ENCODE peak calls at places on chromosomes 6 and 20, in six cellular contexts. V, N, D, H, W and Y are unnamed samples.

GRCh38 chr6:157428418-157429202 is 47.6 kb downstream of the ZDHHC14 start:
- DNase-seq in V (no peak), N (no peak), D (no peak), H (peak; percentile 32), W (no peak), Y (peak; percentile 43)

GRCh38 chr6:33440649-33441309 is 13.6 kb upstream of the ZBTB9 start:
- DNase-seq in V (no peak), N (no peak), D (no peak), H (no peak), W (no peak), Y (no peak)

GRCh38 chr6:16403831-16404230 is 165.4 kb downstream of the GMPR start:
- DNase-seq in V (no peak), N (no peak), D (no peak), H (no peak), W (no peak), Y (no peak)

GRCh38 chr6:106084106-106084963 is 1.8 kb upstream of the PRDM1 start:
- DNase-seq in V (no peak), N (peak; percentile 52), D (peak; percentile 89), H (no peak), W (peak; percentile 25), Y (peak; percentile 56)

GRCh38 chr6:124928831-124929230 is 33.4 kb upstream of the RNF217 start:
- DNase-seq in V (no peak), N (no peak), D (no peak), H (no peak), W (no peak), Y (no peak)

GRCh38 chr6:26363882-26364825 is 844 bp upstream of the BTN3A2 start:
- DNase-seq in V (no peak), N (no peak), D (no peak), H (no peak), W (no peak), Y (peak; percentile 27)

GRCh38 chr20:63129991-63130653 is 85.8 kb downstream of the YTHDF1 start:
- DNase-seq in V (no peak), N (no peak), D (no peak), H (no peak), W (no peak), Y (no peak)

GRCh38 chr6:149961728-149962425 is 1.9 kb upstream of the ULBP1 start:
- DNase-seq in V (no peak), N (no peak), D (no peak), H (no peak), W (no peak), Y (peak; percentile 61)

GRCh38 chr6:305371-306206 is 13.3 kb downstream of the DUSP22 start:
- DNase-seq in V (no peak), N (no peak), D (no peak), H (no peak), W (no peak), Y (peak; percentile 59)

GRCh38 chr6:82183642-82184282 is 63.8 kb downstream of the IBTK start:
- DNase-seq in V (no peak), N (no peak), D (no peak), H (no peak), W (no peak), Y (no peak)

GRCh38 chr6:100886078-100886477 is 4.9 kb upstream of the ASCC3 start:
- DNase-seq in V (no peak), N (no peak), D (no peak), H (no peak), W (no peak), Y (peak; percentile 66)

GRCh38 chr6:132131777-132132176 is 180.6 kb upstream of the CCN2 start:
- DNase-seq in V (peak; percentile 70), N (no peak), D (peak; percentile 97), H (no peak), W (no peak), Y (peak; percentile 86)

GRCh38 chr6:3861424-3861823 is 12.3 kb downstream of the FAM50B start:
- DNase-seq in V (no peak), N (no peak), D (no peak), H (no peak), W (no peak), Y (no peak)

GRCh38 chr6:12254228-12254627 is 35.9 kb upstream of the EDN1 start:
- DNase-seq in V (no peak), N (no peak), D (no peak), H (no peak), W (no peak), Y (no peak)

GRCh38 chr20:58446264-58446937 is 57.4 kb downstream of the VAPB start:
- DNase-seq in V (no peak), N (no peak), D (no peak), H (no peak), W (no peak), Y (no peak)

GRCh38 chr6:1766663-1767062 is 156.9 kb downstream of the FOXC1 start:
- DNase-seq in V (no peak), N (no peak), D (no peak), H (no peak), W (no peak), Y (no peak)

GRCh38 chr6:161838306-161839035 is 564.6 kb upstream of the AGPAT4 start:
- DNase-seq in V (no peak), N (no peak), D (no peak), H (no peak), W (no peak), Y (no peak)

GRCh38 chr20:52171025-52171424 is 20.6 kb downstream of the ZFP64 start:
- DNase-seq in V (no peak), N (no peak), D (no peak), H (no peak), W (no peak), Y (no peak)

GRCh38 chr6:19587238-19587942 is 249.8 kb upstream of the ID4 start:
- DNase-seq in V (no peak), N (no peak), D (no peak), H (no peak), W (no peak), Y (no peak)

GRCh38 chr6:15504581-15505350 is 158.1 kb downstream of the DTNBP1 start:
- DNase-seq in V (peak; percentile 99), N (peak; percentile 48), D (peak; percentile 97), H (no peak), W (no peak), Y (peak; percentile 81)

GRCh38 chr20:57091748-57092111 is 174.7 kb downstream of the BMP7 start:
- DNase-seq in V (no peak), N (no peak), D (no peak), H (no peak), W (no peak), Y (no peak)

GRCh38 chr6:29649701-29650673 is 6.9 kb upstream of the MOG start:
- DNase-seq in V (peak; percentile 93), N (peak; percentile 99), D (peak; percentile 74), H (peak; percentile 97), W (peak; percentile 96), Y (peak; percentile 96)

GRCh38 chr6:28839443-28840120 is 84.2 kb downstream of the TRIM27 start:
- DNase-seq in V (no peak), N (no peak), D (no peak), H (no peak), W (no peak), Y (no peak)